ENCODE peak calls at places on chromosomes 16 and 17, in seven cellular contexts. Y is GM23248; D is CD4-positive, alpha-beta T cell; E is PC-3; M is brain microvascular endothelial cell; X is activated naive CD4-positive, alpha-beta T cell; B is iPS-NIHi11. Z is an unnamed sample.

GRCh38 chr16:8686879-8687278 is 12.5 kb downstream of the ABAT start:
- DNase-seq in D (no peak), Y (no peak), M (no peak), E (no peak), X (no peak), B (no peak), Z (peak)

GRCh38 chr17:49670002-49670401 is 7.9 kb downstream of the SPOP start:
- DNase-seq in M (no peak), X (no peak), B (no peak), D (no peak), E (no peak), Y (peak), Z (no peak)

GRCh38 chr17:5762191-5762590 is 177.9 kb upstream of the NLRP1 start:
- DNase-seq in M (no peak), E (no peak), D (no peak), X (no peak), B (no peak), Y (no peak), Z (no peak)

GRCh38 chr17:17732892-17733670 is 51.8 kb downstream of the RAI1 start:
- DNase-seq in B (no peak), Y (peak), X (no peak), M (peak), E (peak), D (no peak), Z (peak)

GRCh38 chr16:29312835-29313558 is 93.5 kb downstream of the NPIPB11 start:
- DNase-seq in E (no peak), Y (no peak), B (peak), M (no peak), D (no peak), X (no peak), Z (no peak)

GRCh38 chr16:31460582-31461002 is 1.3 kb downstream of the ARMC5 start:
- DNase-seq in B (no peak), X (no peak), D (no peak), M (peak), E (peak), Y (peak), Z (peak)

GRCh38 chr16:26614102-26614864 is 452.4 kb upstream of the C16orf82 start:
- DNase-seq in E (no peak), D (no peak), X (no peak), Y (no peak), B (no peak), M (no peak), Z (no peak)

GRCh38 chr16:85522842-85523601 is 90.1 kb upstream of the GSE1 start:
- DNase-seq in D (no peak), B (no peak), M (no peak), E (no peak), X (no peak), Y (peak), Z (peak)

GRCh38 chr16:30351001-30351441 is 4.1 kb downstream of the CD2BP2 start:
- DNase-seq in M (no peak), E (no peak), X (no peak), Y (no peak), B (no peak), D (no peak), Z (no peak)

GRCh38 chr17:28950017-28950751 is 1.1 kb downstream of the PHF12 start:
- DNase-seq in D (peak), Y (peak), M (peak), E (peak), X (peak), B (peak), Z (no peak)

GRCh38 chr16:29231231-29231630 is 175.3 kb downstream of the NPIPB11 start:
- DNase-seq in X (no peak), Y (peak), B (no peak), D (no peak), E (no peak), M (no peak), Z (no peak)

GRCh38 chr16:73010150-73010676 is 37.7 kb downstream of the ZFHX3 start:
- DNase-seq in E (peak), M (no peak), D (no peak), B (no peak), X (no peak), Y (no peak), Z (no peak)

GRCh38 chr16:68936729-68937631 is 93.6 kb downstream of the TANGO6 start:
- DNase-seq in Y (peak), E (no peak), M (no peak), D (no peak), B (no peak), X (no peak), Z (peak)

GRCh38 chr16:64933890-64934289 is 188.0 kb downstream of the CDH11 start:
- DNase-seq in Y (no peak), E (no peak), M (peak), B (no peak), D (no peak), X (no peak), Z (no peak)

GRCh38 chr17:45137561-45138305 is 2.2 kb downstream of the ACBD4 start:
- DNase-seq in E (no peak), X (no peak), B (no peak), Y (no peak), D (no peak), M (no peak), Z (no peak)

GRCh38 chr17:66976781-66977201 is 12.3 kb downstream of the CACNG4 start:
- DNase-seq in X (no peak), B (peak), M (no peak), Y (no peak), E (peak), D (no peak), Z (no peak)

GRCh38 chr17:79085921-79086551 is 11.4 kb downstream of the ENGASE start:
- DNase-seq in D (no peak), Y (no peak), B (no peak), E (no peak), X (no peak), M (no peak), Z (no peak)

GRCh38 chr17:20234266-20234665 is 225.1 kb downstream of the SPECC1 start:
- DNase-seq in E (no peak), B (no peak), D (peak), Y (no peak), M (no peak), X (peak), Z (no peak)

GRCh38 chr16:70267516-70267915 is 15.8 kb upstream of the EXOSC6 start:
- DNase-seq in Y (peak), D (no peak), X (no peak), M (peak), B (peak), E (peak), Z (peak)

GRCh38 chr17:63675607-63676539 is 24.1 kb downstream of the LIMD2 start:
- DNase-seq in E (peak), M (peak), Y (peak), B (no peak), D (no peak), X (no peak), Z (peak)

GRCh38 chr16:27273670-27274522 is 5.3 kb upstream of the NSMCE1 start:
- DNase-seq in D (no peak), X (no peak), E (peak), M (peak), Y (peak), B (no peak), Z (no peak)

GRCh38 chr17:30600830-30601494 is 123.8 kb downstream of the GOSR1 start:
- DNase-seq in B (no peak), X (no peak), Y (peak), E (peak), M (no peak), D (no peak), Z (peak)

GRCh38 chr16:1713933-1714332 is 7.9 kb downstream of the MAPK8IP3 start:
- DNase-seq in E (no peak), X (no peak), B (peak), Y (no peak), D (no peak), M (no peak), Z (no peak)

GRCh38 chr17:79042421-79043190 is 18.6 kb downstream of the C1QTNF1 start:
- DNase-seq in B (peak), Y (peak), M (peak), X (peak), D (peak), E (peak), Z (peak)

GRCh38 chr17:79836952-79837887 is 2.0 kb downstream of the CBX4 start:
- DNase-seq in D (no peak), Y (peak), B (no peak), E (peak), M (peak), X (no peak), Z (peak)

GRCh38 chr17:31269178-31269577 is 27.9 kb downstream of the OMG start:
- DNase-seq in D (no peak), E (no peak), X (no peak), B (no peak), Y (peak), M (no peak), Z (peak)

GRCh38 chr16:68460067-68460466 is 11.8 kb upstream of the SMPD3 start:
- DNase-seq in M (no peak), Y (no peak), D (no peak), E (no peak), X (no peak), B (no peak), Z (no peak)

GRCh38 chr17:75587718-75588545 is at the start of gene MYO15B:
- DNase-seq in M (no peak), B (peak), E (no peak), D (peak), Y (peak), X (peak), Z (no peak)

GRCh38 chr17:76626442-76626841 is 17.1 kb downstream of the ST6GALNAC1 start:
- DNase-seq in M (no peak), Y (no peak), B (no peak), D (no peak), X (no peak), E (no peak), Z (peak)

GRCh38 chr17:49035470-49036269 is 38.5 kb downstream of the IGF2BP1 start:
- DNase-seq in X (no peak), D (peak), Y (peak), E (peak), M (peak), B (peak), Z (peak)

GRCh38 chr17:7894866-7895265 is 6.3 kb downstream of the CHD3 start:
- DNase-seq in M (no peak), D (no peak), Y (no peak), X (no peak), B (no peak), E (no peak), Z (no peak)

GRCh38 chr17:79793924-79794304 is 3.0 kb downstream of the CBX8 start:
- DNase-seq in B (peak), X (no peak), D (no peak), M (no peak), Y (peak), E (no peak), Z (no peak)

GRCh38 chr16:3020247-3020603 is at the start of gene TNFRSF12A:
- DNase-seq in X (peak), B (peak), Y (peak), M (peak), D (peak), E (peak), Z (peak)

GRCh38 chr16:71345031-71345430 is 13.5 kb upstream of the CALB2 start:
- DNase-seq in B (peak), Y (no peak), M (no peak), E (no peak), X (no peak), D (no peak), Z (no peak)

GRCh38 chr17:78257810-78258322 is 26.4 kb downstream of the TMEM235 start:
- DNase-seq in E (no peak), X (peak), D (peak), B (no peak), M (peak), Y (no peak), Z (no peak)

GRCh38 chr17:8120520-8121443 is 2.5 kb upstream of the ALOXE3 start:
- DNase-seq in M (peak), E (peak), Y (peak), X (peak), B (peak), D (peak), Z (peak)

GRCh38 chr17:73203135-73203787 is 10.4 kb downstream of the COG1 start:
- DNase-seq in B (no peak), X (no peak), M (no peak), E (peak), D (no peak), Y (no peak), Z (no peak)

Z was measured in epithelial cell of esophagus.